ENCODE peak calls at places on chromosomes 5 and 9, in five cellular contexts. U is IMR-90, D is stomach, R is body of pancreas, G is prostate gland. A is an unnamed sample.

GRCh38 chr5:135625961-135626360 is 47.2 kb upstream of the CXCL14 start:
- DNase-seq in R (no peak), U (no peak), G (no peak), D (no peak), A (no peak)

GRCh38 chr5:10649518-10650410 is 85.9 kb downstream of the ANKRD33B start:
- DNase-seq in G (no peak), R (no peak), U (no peak), D (peak), A (no peak)

GRCh38 chr5:39714036-39714698 is 289.4 kb upstream of the DAB2 start:
- DNase-seq in G (peak), U (peak), R (peak), D (peak), A (peak)

GRCh38 chr5:145068696-145069095 is 766.4 kb downstream of the PRELID2 start:
- DNase-seq in D (no peak), U (no peak), G (no peak), R (no peak), A (no peak)

GRCh38 chr5:14479143-14479701 is 102.4 kb upstream of the OTULINL start:
- DNase-seq in U (no peak), G (no peak), D (no peak), R (no peak), A (no peak)

GRCh38 chr5:143376911-143377838 is 26.3 kb downstream of the NR3C1 start:
- DNase-seq in R (no peak), G (no peak), U (peak), D (no peak), A (no peak)

GRCh38 chr9:8389531-8389930 is 590.0 kb upstream of the DMAC1 start:
- DNase-seq in G (no peak), R (no peak), U (no peak), D (no peak), A (no peak)

GRCh38 chr5:132664696-132665209 is 6.8 kb downstream of the IL13 start:
- DNase-seq in D (peak), R (no peak), U (no peak), G (no peak), A (no peak)

GRCh38 chr5:164235176-164235914 is 729.9 kb downstream of the MAT2B start:
- DNase-seq in G (no peak), R (no peak), D (no peak), U (peak), A (no peak)

GRCh38 chr5:147558826-147559225 is 49.0 kb upstream of the DPYSL3 start:
- DNase-seq in D (no peak), R (no peak), G (peak), U (peak), A (peak)

GRCh38 chr9:70053864-70054263 is 10.2 kb downstream of the MAMDC2 start:
- DNase-seq in R (peak), G (peak), U (no peak), D (no peak), A (no peak)

GRCh38 chr5:142324871-142325676 is at the start of gene SPRY4:
- DNase-seq in G (peak), D (peak), R (peak), U (peak), A (peak)

GRCh38 chr5:43202380-43202779 is 10.4 kb downstream of the NIM1K start:
- DNase-seq in R (no peak), D (no peak), U (no peak), G (no peak), A (no peak)

GRCh38 chr5:172110921-172111873 is 76.8 kb downstream of the STK10 start:
- DNase-seq in G (no peak), R (no peak), U (peak), D (peak), A (peak)

GRCh38 chr5:82159014-82159413 is 119.1 kb downstream of the RPS23 start:
- DNase-seq in R (no peak), D (no peak), U (peak), G (no peak), A (no peak)

GRCh38 chr5:163505475-163506457 is at the start of gene MAT2B:
- DNase-seq in D (peak), G (peak), R (peak), U (peak), A (peak)

GRCh38 chr5:133525048-133525447 is 87.3 kb downstream of the FSTL4 start:
- DNase-seq in G (no peak), D (no peak), U (no peak), R (no peak), A (no peak)

GRCh38 chr9:95834281-95834907 is 41.1 kb upstream of the ERCC6L2 start:
- DNase-seq in R (no peak), U (peak), G (no peak), D (no peak), A (no peak)

GRCh38 chr5:132480546-132481242 is 9.9 kb downstream of the IRF1 start:
- DNase-seq in G (no peak), D (no peak), U (no peak), R (no peak), A (no peak)

GRCh38 chr5:75214409-75214808 is 22.3 kb downstream of the ANKRD31 start:
- DNase-seq in D (no peak), G (no peak), U (no peak), R (no peak), A (no peak)

GRCh38 chr9:136001231-136001630 is 40.1 kb upstream of the UBAC1 start:
- DNase-seq in U (no peak), R (no peak), D (no peak), G (no peak), A (no peak)

GRCh38 chr5:175860531-175861045 is 10.8 kb upstream of the CPLX2 start:
- DNase-seq in D (no peak), G (no peak), R (no peak), U (no peak), A (no peak)

GRCh38 chr9:72041775-72042194 is 18.6 kb downstream of the C9orf57 start:
- DNase-seq in R (no peak), D (no peak), U (peak), G (peak), A (no peak)

GRCh38 chr5:147310059-147310704 is 75.4 kb downstream of the STK32A start:
- DNase-seq in U (peak), D (peak), R (peak), G (peak), A (peak)

GRCh38 chr9:84146893-84147705 is 166.5 kb downstream of the RMI1 start:
- DNase-seq in U (no peak), D (no peak), R (no peak), G (no peak), A (no peak)

GRCh38 chr9:107488400-107489143 is 997 bp downstream of the KLF4 start:
- DNase-seq in U (peak), D (peak), R (peak), G (peak), A (peak)

GRCh38 chr5:179343902-179344300 is 1.4 kb downstream of the ADAMTS2 start:
- DNase-seq in R (no peak), U (peak), G (no peak), D (no peak), A (peak)

GRCh38 chr5:154779105-154779504 is 23.9 kb downstream of the LARP1 start:
- DNase-seq in G (no peak), D (no peak), R (no peak), U (peak), A (no peak)

GRCh38 chr9:93303806-93304573 is 120.1 kb downstream of the WNK2 start:
- DNase-seq in U (no peak), G (no peak), D (peak), R (peak), A (no peak)

GRCh38 chr5:139251281-139251687 is 42.3 kb upstream of the MATR3 start:
- DNase-seq in D (no peak), R (no peak), G (no peak), U (no peak), A (peak)

GRCh38 chr5:135308752-135309151 is 90.3 kb downstream of the MACROH2A1 start:
- DNase-seq in U (peak), R (no peak), G (peak), D (no peak), A (no peak)

GRCh38 chr5:558871-559503 is 34.7 kb upstream of the SLC9A3 start:
- DNase-seq in G (no peak), U (no peak), D (no peak), R (no peak), A (no peak)

GRCh38 chr9:13597427-13597826 is 317.9 kb upstream of the MPDZ start:
- DNase-seq in R (no peak), D (no peak), G (no peak), U (no peak), A (no peak)

DNA sequence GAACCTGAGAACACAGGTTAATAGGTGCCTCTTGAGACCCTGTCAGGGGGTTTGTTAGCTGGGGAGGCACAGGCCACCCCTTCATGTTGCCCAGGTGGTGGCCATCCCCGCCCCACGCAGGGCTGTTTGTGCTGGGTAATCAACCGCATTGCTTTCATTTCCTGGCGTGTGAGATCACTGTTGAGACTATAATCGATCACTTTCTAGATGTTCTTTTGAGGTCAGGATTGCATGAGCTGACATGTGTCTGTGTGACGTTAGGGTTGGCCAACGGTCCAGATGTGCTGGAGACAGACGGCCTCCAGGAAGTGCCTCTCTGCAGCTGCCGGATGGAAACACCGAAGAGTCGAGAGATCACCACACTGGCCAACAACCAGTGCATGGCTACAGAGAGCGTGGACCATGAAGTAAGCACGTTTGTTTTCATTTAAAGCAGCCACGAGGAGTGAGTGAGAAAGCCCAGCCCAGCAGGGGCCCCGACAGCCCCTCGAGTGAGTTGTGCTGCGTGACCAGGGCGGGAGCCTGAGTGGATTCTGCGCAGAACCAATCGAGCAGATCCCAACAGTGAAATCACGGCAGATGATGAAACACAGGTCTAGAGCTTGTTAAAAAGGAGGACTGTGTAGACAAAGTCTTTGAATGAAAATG is 115.0 kb upstream of the CACNA1B start:
- DNase-seq in R (no peak), U (peak), G (no peak), D (peak), A (peak)
- TF ChIP-seq POLR2A in R (no peak), U (no peak), G (no peak), D (no peak), A (no peak)

GRCh38 chr5:150428978-150429377 is 16.3 kb upstream of the CD74 start:
- DNase-seq in R (no peak), D (no peak), G (no peak), U (no peak), A (no peak)

GRCh38 chr5:150431048-150431447 is 18.3 kb upstream of the CD74 start:
- DNase-seq in R (no peak), D (no peak), G (no peak), U (no peak), A (no peak)

GRCh38 chr5:150431574-150431973 is 18.0 kb downstream of the RPS14 start:
- DNase-seq in D (no peak), R (no peak), G (no peak), U (no peak), A (no peak)

GRCh38 chr5:150429410-150429873 is 16.7 kb upstream of the CD74 start:
- DNase-seq in G (no peak), U (no peak), R (no peak), D (no peak), A (no peak)

GRCh38 chr5:150428106-150428876 is 15.6 kb upstream of the CD74 start:
- DNase-seq in D (peak), U (no peak), R (peak), G (no peak), A (peak)
- TF ChIP-seq POLR2A in D (no peak), U (no peak), R (no peak), G (no peak), A (no peak)

DNA sequence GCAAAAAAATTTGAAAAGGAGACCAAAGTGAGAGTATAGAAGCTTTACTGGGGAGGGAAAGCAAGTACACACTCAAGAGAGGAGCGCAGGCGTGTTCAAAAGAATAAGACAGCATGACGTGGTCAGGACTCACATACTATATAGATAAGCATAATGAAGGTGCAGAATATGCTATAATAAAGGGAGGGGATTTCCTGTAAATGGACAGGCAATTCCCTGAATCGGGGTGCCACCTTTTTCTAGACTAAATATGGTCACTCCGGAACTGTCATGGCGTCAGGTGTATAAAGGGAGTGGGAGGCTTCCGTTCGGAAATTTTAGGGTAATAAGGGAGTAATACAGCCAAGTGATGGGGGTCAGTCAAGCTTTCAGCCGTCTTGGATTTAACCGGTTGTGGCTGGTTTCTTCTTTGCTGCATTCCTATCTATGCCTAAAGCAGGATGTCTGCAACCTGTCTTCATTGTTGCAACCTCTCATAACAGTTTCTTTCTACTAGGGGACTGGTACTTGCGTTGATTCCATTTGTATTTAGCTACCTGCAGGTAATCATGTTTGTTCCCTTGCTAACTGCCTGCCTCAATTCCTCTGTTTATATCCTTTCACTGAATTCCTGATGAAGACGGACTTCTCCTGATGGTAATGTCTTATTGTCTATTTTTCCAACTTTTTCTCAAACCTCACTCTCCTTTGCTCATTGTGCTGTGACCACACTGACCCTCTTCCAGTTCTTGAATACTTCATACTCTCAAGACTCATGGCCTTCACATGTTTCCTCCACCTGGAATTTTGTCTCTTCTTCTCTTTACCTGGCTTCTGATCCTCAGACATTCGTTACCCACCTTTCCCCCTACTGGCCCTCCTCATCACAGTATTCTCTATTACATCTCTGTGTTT is 48.9 kb downstream of the PRR16 start:
- DNase-seq in D (no peak), R (no peak), G (no peak), U (no peak), A (no peak)
- TF ChIP-seq POLR2A in D (no peak), R (no peak), G (no peak), U (no peak), A (no peak)

GRCh38 chr5:111755264-111755941 is 1.6 kb downstream of the NREP start:
- DNase-seq in G (no peak), U (no peak), D (no peak), R (no peak), A (no peak)

GRCh38 chr5:111755942-111756353 is 1.0 kb downstream of the NREP start:
- DNase-seq in U (peak), R (no peak), G (no peak), D (no peak), A (no peak)

GRCh38 chr5:111756701-111757581 is at the start of gene NREP:
- DNase-seq in R (peak), U (peak), D (peak), G (peak), A (peak)

GRCh38 chr5:111758284-111758628 is 1.3 kb upstream of the NREP start:
- DNase-seq in G (no peak), R (no peak), D (no peak), U (no peak), A (no peak)

DNA sequence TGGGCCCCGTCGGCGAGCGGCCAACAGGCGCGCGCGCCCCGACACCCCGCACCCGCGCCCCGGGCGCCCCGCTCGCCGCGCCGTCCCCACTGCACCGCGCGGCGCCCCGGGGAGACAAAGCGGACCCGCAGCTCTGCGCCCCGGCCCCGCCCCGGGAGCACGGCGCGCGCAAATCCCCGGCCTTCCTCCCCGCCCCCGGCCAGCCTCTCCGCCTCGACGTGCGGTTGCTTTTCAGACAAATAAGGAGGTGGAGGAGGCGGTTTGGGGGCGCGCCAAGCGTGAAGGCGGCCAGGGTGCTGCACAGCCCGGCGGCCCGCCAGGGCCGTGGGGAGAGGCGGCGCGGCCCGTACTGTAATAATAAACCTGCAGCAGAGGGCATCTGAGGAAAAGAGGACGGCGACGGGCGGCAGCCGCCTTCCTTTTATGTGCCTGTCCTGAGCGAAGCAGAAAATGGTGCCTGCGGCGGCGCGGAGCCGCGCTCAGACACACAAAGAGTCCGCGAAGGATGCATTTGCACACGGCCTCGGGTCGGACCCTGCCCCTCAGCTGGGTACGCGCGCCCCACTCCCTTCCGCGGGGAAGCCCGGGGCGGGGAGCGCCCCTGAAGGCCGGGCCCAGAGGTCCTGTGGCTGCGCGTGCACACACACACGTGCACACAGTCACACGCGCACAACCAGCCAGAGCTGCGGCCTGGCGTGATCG is 739 bp upstream of the NREP start:
- DNase-seq in R (peak), U (peak), D (peak), G (peak), A (peak)
- TF ChIP-seq POLR2A in R (peak), U (no peak), D (no peak), G (no peak), A (peak)

DNA sequence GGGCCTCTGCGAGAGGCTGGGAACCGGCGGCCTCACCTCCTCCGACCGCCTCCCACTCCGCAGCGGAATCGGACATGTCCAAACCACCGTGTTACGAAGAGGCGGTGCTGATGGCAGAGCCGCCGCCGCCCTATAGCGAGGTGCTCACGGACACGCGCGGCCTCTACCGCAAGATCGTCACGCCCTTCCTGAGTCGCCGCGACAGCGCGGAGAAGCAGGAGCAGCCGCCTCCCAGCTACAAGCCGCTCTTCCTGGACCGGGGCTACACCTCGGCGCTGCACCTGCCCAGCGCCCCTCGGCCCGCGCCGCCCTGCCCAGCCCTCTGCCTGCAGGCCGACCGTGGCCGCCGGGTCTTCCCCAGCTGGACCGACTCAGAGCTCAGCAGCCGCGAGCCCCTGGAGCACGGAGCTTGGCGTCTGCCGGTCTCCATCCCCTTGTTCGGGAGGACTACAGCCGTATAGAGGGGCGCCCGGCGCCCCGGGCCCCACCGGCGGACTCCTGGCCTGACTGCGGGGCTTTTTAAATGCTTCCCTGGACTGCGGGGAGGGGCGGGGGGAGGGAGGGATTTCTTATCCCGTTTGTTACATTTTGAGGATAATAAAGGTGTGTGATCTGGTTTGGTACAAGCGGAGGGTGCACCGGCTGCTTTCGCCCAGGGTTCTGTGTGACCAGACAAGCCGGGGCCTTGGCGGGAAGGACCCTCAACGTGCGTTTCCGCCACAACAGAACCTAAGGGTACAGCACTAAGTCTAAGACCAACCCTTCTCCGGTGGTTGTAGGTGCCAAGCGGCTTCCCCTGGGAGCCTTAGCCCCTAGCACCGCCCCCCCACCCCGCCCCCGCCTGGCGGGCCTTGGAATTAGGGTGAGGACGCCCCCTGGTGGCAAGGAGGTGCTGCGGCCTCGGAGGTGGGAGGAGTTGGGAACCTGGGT is 9.3 kb downstream of the PRR7 start:
- DNase-seq in U (peak), R (peak), G (peak), D (peak), A (peak)
- TF ChIP-seq POLR2A in U (no peak), R (no peak), G (no peak), D (no peak), A (no peak)

GRCh38 chr9:137254624-137255447 is at the start of gene NELFB:
- DNase-seq in U (peak), R (peak), D (peak), G (peak), A (peak)
- TF ChIP-seq POLR2A in U (peak), R (peak), D (no peak), G (peak), A (peak)

GRCh38 chr5:32274548-32275420 is 38.0 kb downstream of the MTMR12 start:
- DNase-seq in D (no peak), R (no peak), G (no peak), U (peak), A (no peak)
- TF ChIP-seq POLR2A in D (no peak), R (no peak), G (no peak), U (no peak), A (no peak)

GRCh38 chr5:111095982-111096381 is 3.8 kb downstream of the WDR36 start:
- DNase-seq in U (no peak), R (no peak), D (no peak), G (no peak), A (no peak)

GRCh38 chr5:111092062-111092853 is at the start of gene WDR36:
- DNase-seq in R (peak), U (peak), D (peak), G (peak), A (peak)
- TF ChIP-seq POLR2A in R (no peak), U (peak), D (no peak), G (no peak), A (no peak)

A was measured in transverse colon.